ENCODE peak calls at places on chromosomes 4 and X, in six cellular contexts. K, N, Z, X, D and P are unnamed samples.

GRCh38 chrX:72029473-72030411 is 102.0 kb downstream of the RTL5 start:
- DNase-seq in K (no peak), N (peak; percentile 49), Z (no peak), X (no peak), D (peak; percentile 28), P (no peak)

GRCh38 chr4:115275615-115276014 is 162.2 kb upstream of the NDST4 start:
- DNase-seq in K (no peak), N (no peak), Z (no peak), X (no peak), D (no peak), P (no peak)

GRCh38 chr4:1226167-1226514 is 22.8 kb downstream of the CTBP1 start:
- DNase-seq in K (no peak), N (no peak), Z (no peak), X (no peak), D (no peak), P (no peak)

GRCh38 chrX:2242326-2242725 is 258.4 kb downstream of the DHRSX start:
- DNase-seq in K (no peak), N (no peak), Z (no peak), X (no peak), D (no peak), P (no peak)

GRCh38 chr4:176298664-176299063 is 21.1 kb upstream of the SPCS3 start:
- DNase-seq in K (no peak), N (no peak), Z (no peak), X (no peak), D (no peak), P (no peak)

GRCh38 chrX:44225667-44226066 is 117.8 kb downstream of the EFHC2 start:
- DNase-seq in K (no peak), N (no peak), Z (no peak), X (no peak), D (no peak), P (no peak)

GRCh38 chr4:169404959-169405358 is 134.2 kb upstream of the SH3RF1 start:
- DNase-seq in K (no peak), N (no peak), Z (no peak), X (no peak), D (no peak), P (no peak)

GRCh38 chr4:7423801-7424552 is 10.8 kb downstream of the PSAPL1 start:
- DNase-seq in K (no peak), N (no peak), Z (peak; percentile 38), X (peak; percentile 8), D (no peak), P (peak; percentile 14)

GRCh38 chr4:5758741-5759140 is 47.7 kb downstream of the EVC start:
- DNase-seq in K (no peak), N (peak; percentile 69), Z (peak; percentile 33), X (no peak), D (no peak), P (no peak)

GRCh38 chr4:91488946-91489345 is 814.8 kb upstream of the GRID2 start:
- DNase-seq in K (no peak), N (no peak), Z (no peak), X (no peak), D (no peak), P (no peak)

GRCh38 chr4:38533024-38533556 is 130.9 kb upstream of the KLF3 start:
- DNase-seq in K (no peak), N (no peak), Z (no peak), X (no peak), D (no peak), P (no peak)

GRCh38 chrX:44036336-44036735 is 63.1 kb upstream of the NDP start:
- DNase-seq in K (no peak), N (no peak), Z (no peak), X (no peak), D (no peak), P (no peak)

GRCh38 chr4:119106036-119107000 is 29.3 kb upstream of the MYOZ2 start:
- DNase-seq in K (no peak), N (no peak), Z (no peak), X (no peak), D (no peak), P (no peak)

GRCh38 chrX:54481751-54482150 is 14.3 kb downstream of the FGD1 start:
- DNase-seq in K (peak; percentile 15), N (no peak), Z (no peak), X (no peak), D (no peak), P (no peak)

GRCh38 chr4:73069338-73070071 is at the start of gene COX18:
- DNase-seq in K (peak; percentile 94), N (peak; percentile 72), Z (peak; percentile 99), X (peak; percentile 97), D (peak; percentile 98), P (peak; percentile 99)

GRCh38 chrX:133405498-133406180 is 9.7 kb downstream of the GPC4 start:
- DNase-seq in K (no peak), N (no peak), Z (no peak), X (no peak), D (no peak), P (no peak)

GRCh38 chrX:125289209-125289608 is 30.5 kb upstream of the TEX13C start:
- DNase-seq in K (no peak), N (peak; percentile 6), Z (no peak), X (no peak), D (no peak), P (no peak)

GRCh38 chr4:10099521-10100325 is 16.9 kb downstream of the WDR1 start:
- DNase-seq in K (no peak), N (no peak), Z (no peak), X (no peak), D (no peak), P (no peak)

GRCh38 chr4:10098770-10099139 is 17.8 kb downstream of the WDR1 start:
- DNase-seq in K (no peak), N (no peak), Z (no peak), X (no peak), D (no peak), P (no peak)

GRCh38 chr4:10096201-10096975 is 20.2 kb downstream of the WDR1 start:
- DNase-seq in K (peak; percentile 64), N (peak; percentile 47), Z (no peak), X (peak; percentile 57), D (peak; percentile 64), P (peak; percentile 63)

GRCh38 chr4:10096976-10097330 is 19.6 kb downstream of the WDR1 start:
- DNase-seq in K (no peak), N (no peak), Z (no peak), X (no peak), D (no peak), P (no peak)

DNA sequence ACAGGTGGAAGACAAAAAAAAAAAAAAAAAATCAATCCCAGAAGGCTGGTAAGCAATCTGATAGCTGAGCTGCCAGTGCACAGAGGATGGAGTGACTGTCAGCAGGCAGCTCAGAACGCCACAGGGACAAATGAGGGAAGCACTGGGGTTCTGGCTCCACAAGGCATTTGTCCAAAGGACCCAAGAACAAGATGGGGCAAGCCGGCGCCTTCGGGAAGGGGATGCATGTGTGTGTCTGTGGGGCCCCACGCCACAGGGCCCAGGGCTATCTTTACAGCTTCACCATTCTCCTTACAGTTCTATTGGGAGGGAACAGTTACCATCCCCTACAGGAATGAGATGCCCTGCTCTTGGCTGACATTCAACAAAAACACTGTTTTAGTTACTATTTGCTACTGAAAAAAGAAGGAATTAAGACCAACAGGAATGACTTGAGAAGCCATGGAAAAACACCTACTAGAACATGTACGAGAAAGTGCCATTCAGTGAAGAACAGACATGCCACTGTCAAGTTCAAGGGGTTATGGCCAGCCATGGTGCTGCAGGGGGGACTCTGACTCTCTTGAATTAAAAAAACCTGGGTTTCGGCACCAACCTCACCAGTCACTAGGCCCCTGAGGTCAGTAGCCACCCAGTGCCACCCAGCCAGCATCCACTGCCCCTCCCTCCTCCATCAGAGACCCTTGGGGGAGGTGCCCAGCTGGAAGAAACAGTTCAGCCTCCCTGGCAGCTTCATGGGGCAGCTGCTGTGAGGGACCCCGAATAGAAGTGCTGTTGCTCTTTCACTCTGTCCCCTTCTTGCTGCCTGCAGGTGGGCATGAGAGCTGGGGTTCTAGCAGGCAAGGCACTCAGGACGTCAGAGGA is 18.5 kb downstream of the WDR1 start:
- DNase-seq in K (no peak), N (no peak), Z (no peak), X (no peak), D (no peak), P (no peak)
- H3K27ac ChIP-seq in K (no peak overlapping the region), N (no peak overlapping the region), Z (no peak overlapping the region), X (no peak overlapping the region), D (no peak overlapping the region), P (no peak overlapping the region)

GRCh38 chrX:40158036-40158706 is 60.4 kb upstream of the BCOR start:
- DNase-seq in K (no peak), N (peak; percentile 70), Z (peak; percentile 72), X (no peak), D (no peak), P (no peak)
- TF ChIP-seq CTCF in K (no peak), N (peak; percentile 52), Z (peak; percentile 25), X (peak; percentile 30), D (no peak), P (no peak)

GRCh38 chr4:20626326-20626725 is 73.9 kb upstream of the PACRGL start:
- DNase-seq in K (no peak), N (no peak), Z (no peak), X (no peak), D (no peak), P (no peak)
- H3K27ac ChIP-seq in K (no peak overlapping the region), N (no peak overlapping the region), Z (no peak overlapping the region), X (no peak overlapping the region), D (no peak overlapping the region), P (no peak overlapping the region)

DNA sequence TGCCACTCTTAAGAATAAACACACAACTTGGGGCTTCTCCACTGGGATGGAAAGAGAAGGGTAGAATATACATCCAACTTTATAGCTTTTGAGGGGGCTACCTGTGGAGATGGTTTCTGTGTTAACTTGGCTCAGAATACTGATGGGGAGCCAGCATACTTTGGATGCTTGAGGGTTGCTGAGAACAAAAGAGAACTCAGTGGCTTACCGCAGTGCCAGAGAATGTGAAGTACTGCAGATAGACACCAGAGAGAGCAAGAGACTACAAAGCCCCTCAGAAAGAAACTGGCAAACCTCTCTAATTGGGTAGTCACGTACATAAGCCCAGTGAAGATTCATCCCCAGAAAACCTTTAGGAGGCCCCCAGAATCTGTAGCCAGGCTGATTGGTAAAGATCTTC is 214.4 kb downstream of the DCHS2 start:
- DNase-seq in K (no peak), N (no peak), Z (no peak), X (no peak), D (no peak), P (no peak)
- TF ChIP-seq CTCF in K (no peak), N (no peak), Z (no peak), X (no peak), D (no peak), P (no peak)

GRCh38 chr4:94446386-94446785 is 5.4 kb upstream of the PDLIM5 start:
- DNase-seq in K (no peak), N (no peak), Z (no peak), X (no peak), D (no peak), P (no peak)
- H3K27ac ChIP-seq in K (no peak overlapping the region), N (no peak overlapping the region), Z (no peak overlapping the region), X (no peak overlapping the region), D (no peak overlapping the region), P (no peak overlapping the region)

GRCh38 chrX:8663325-8663724 is 68.6 kb downstream of the ANOS1 start:
- DNase-seq in K (no peak), N (no peak), Z (no peak), X (no peak), D (no peak), P (no peak)
- TF ChIP-seq CTCF in K (no peak), N (no peak), Z (no peak), X (no peak), D (no peak), P (no peak)

GRCh38 chr4:153188966-153189801 is 15.1 kb upstream of the TRIM2 start:
- DNase-seq in K (no peak), N (no peak), Z (no peak), X (no peak), D (no peak), P (peak; percentile 42)
- H3K27ac ChIP-seq in K (no peak overlapping the region), N (peak overlapping the region; percentile 10), Z (no peak overlapping the region), X (peak overlapping the region; percentile 19), D (no peak overlapping the region), P (peak overlapping the region; percentile 70)

GRCh38 chr4:4327652-4328121 is 37.6 kb downstream of the ZBTB49 start:
- DNase-seq in K (peak; percentile 79), N (peak; percentile 10), Z (peak; percentile 66), X (no peak), D (no peak), P (no peak)
- TF ChIP-seq CTCF in K (peak; percentile 89), N (no peak), Z (peak; percentile 28), X (no peak), D (no peak), P (no peak)